ENCODE peak calls at places on chromosomes 1 and 21, in six cellular contexts. V, T, W, F, G and H are unnamed samples.
A peak's percentile ranks its signal among the peaks of the same experiment; 100 is the strongest.

GRCh38 chr1:170556910-170557309 is 24.9 kb downstream of the GORAB start:
- DNase-seq in V (no peak), W (no peak), T (no peak), G (no peak), F (no peak), H (no peak)

GRCh38 chr21:45509566-45510465 is 32.4 kb downstream of the SLC19A1 start:
- DNase-seq in W (peak; percentile 30), F (no peak), V (no peak), G (peak; percentile 61), T (peak; percentile 46), H (no peak)

GRCh38 chr1:155983191-155984023 is 5.1 kb upstream of the ARHGEF2 start:
- DNase-seq in T (no peak), W (no peak), F (no peak), G (no peak), V (peak; percentile 62), H (no peak)

GRCh38 chr1:196594700-196595099 is 13.5 kb downstream of the KCNT2 start:
- DNase-seq in W (no peak), V (no peak), T (no peak), F (no peak), G (no peak), H (no peak)

GRCh38 chr21:42746593-42747266 is 93.3 kb downstream of the PDE9A start:
- DNase-seq in T (peak; percentile 85), V (no peak), G (no peak), W (peak; percentile 54), F (no peak), H (no peak)

GRCh38 chr1:7435276-7436055 is 335.6 kb upstream of the VAMP3 start:
- DNase-seq in T (no peak), W (no peak), G (no peak), V (no peak), F (no peak), H (no peak)

GRCh38 chr1:23433122-23433521 is 8.6 kb upstream of the TCEA3 start:
- DNase-seq in G (no peak), F (no peak), V (no peak), T (no peak), W (no peak), H (no peak)

GRCh38 chr1:209652121-209652742 is at the start of gene LAMB3:
- DNase-seq in T (peak; percentile 82), G (no peak), V (peak; percentile 81), W (peak; percentile 33), F (no peak), H (no peak)

GRCh38 chr21:44317241-44317782 is 17.5 kb downstream of the PFKL start:
- DNase-seq in W (no peak), F (no peak), T (no peak), G (no peak), V (no peak), H (no peak)

GRCh38 chr1:173294853-173295252 is 87.7 kb upstream of the TNFSF4 start:
- DNase-seq in T (no peak), V (no peak), W (no peak), F (no peak), G (no peak), H (no peak)

GRCh38 chr21:46498335-46499050 is 39.8 kb downstream of the DIP2A start:
- DNase-seq in T (no peak), F (no peak), V (no peak), G (no peak), W (no peak), H (no peak)

GRCh38 chr1:90919900-90920299 is 101.9 kb downstream of the ZNF644 start:
- DNase-seq in W (no peak), V (no peak), G (no peak), F (no peak), T (no peak), H (no peak)

GRCh38 chr1:93164816-93165215 is 15.4 kb downstream of the TMED5 start:
- DNase-seq in G (no peak), T (no peak), W (no peak), F (no peak), V (no peak), H (no peak)

GRCh38 chr21:42242611-42243010 is 23.7 kb downstream of the ABCG1 start:
- DNase-seq in F (no peak), W (no peak), G (no peak), V (no peak), T (peak; percentile 21), H (no peak)

GRCh38 chr1:202143011-202143767 is 1.3 kb downstream of the ARL8A start:
- DNase-seq in W (peak; percentile 74), V (peak; percentile 37), G (peak; percentile 53), F (peak; percentile 35), T (peak; percentile 69), H (no peak)

GRCh38 chr1:180246579-180246978 is 16.5 kb downstream of the LHX4 start:
- DNase-seq in T (peak; percentile 23), W (no peak), G (no peak), V (no peak), F (no peak), H (no peak)

GRCh38 chr1:210558302-210558701 is 229.6 kb downstream of the HHAT start:
- DNase-seq in V (no peak), F (peak; percentile 80), T (peak; percentile 47), W (peak; percentile 73), G (peak; percentile 44), H (no peak)

GRCh38 chr21:46110499-46111192 is 12.7 kb downstream of the COL6A2 start:
- DNase-seq in G (peak; percentile 73), V (no peak), W (peak; percentile 17), T (peak; percentile 59), F (peak; percentile 4), H (peak; percentile 83)

DNA sequence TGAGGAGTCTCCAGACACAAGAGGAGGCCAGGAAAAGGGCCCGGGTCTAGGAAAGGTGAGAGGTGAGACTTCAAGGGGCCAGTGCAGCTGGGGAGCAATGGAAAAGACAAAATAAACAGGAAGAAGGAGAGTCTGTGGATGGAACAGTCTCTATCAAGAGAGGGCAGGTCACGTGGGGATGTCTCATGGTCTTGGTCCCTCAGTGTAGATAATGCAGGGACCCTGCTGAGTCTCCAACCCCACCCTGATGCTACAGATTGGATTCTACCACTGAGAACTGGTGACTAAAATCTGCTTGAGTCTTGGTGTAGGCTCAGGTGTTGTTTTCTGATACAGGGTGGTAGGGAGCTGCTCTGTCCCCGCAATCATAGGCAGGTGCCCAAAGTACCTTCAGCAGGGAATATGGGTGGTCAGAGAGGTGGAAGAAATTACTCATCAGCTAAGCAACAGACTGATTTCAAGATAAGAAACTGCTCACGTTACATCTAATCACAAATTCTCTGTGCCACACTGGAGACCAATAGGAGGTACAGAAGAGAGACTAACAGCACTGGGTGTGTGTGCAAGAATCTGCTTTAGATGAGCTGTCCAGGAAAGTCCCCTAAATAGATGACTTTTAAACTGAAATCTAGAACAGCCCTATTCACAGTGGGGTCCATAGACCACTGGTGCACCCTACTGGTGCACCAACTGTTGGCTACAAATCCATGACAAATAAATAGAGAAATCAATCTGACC is 101.5 kb upstream of the TLR5 start:
- DNase-seq in W (no peak), F (no peak), G (peak; percentile 37), T (no peak), V (peak; percentile 48), H (peak; percentile 33)
- TF ChIP-seq CTCF in W (peak; percentile 23), F (no peak), G (peak; percentile 45), T (peak; percentile 27), V (peak; percentile 44), H (no peak)

DNA sequence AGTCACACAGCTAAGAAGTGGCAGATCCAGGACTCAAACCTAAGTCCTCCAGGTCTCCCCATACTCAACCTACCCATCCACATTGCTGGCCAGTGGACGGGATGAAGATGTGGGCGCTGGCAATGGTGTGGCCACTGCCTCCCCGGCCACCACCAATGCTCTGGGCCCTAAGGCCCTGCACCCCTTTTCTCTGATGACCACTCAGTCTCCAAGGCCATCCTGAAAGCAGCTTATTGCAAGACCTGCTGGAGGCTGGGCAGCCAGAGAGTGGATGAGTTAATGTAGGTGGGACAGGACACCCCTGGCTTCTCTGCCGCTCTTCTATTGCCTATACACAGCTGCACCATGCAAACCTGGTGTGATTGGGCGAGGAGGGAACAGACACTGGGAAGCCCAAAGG is 178.7 kb downstream of the HIVEP3 start:
- DNase-seq in V (no peak), W (no peak), G (no peak), T (no peak), F (no peak), H (no peak)
- H3K4me3 ChIP-seq in V (no peak overlapping the region), W (no peak overlapping the region), G (no peak overlapping the region), T (no peak overlapping the region), F (no peak overlapping the region), H (no peak overlapping the region)

GRCh38 chr1:21152423-21153100 is 24.1 kb downstream of the EIF4G3 start:
- DNase-seq in V (no peak), T (no peak), G (no peak), W (no peak), F (no peak), H (no peak)

GRCh38 chr1:21153336-21153735 is 23.4 kb downstream of the EIF4G3 start:
- DNase-seq in F (no peak), T (no peak), W (no peak), V (no peak), G (no peak), H (no peak)

GRCh38 chr1:21149430-21149861 is 27.3 kb downstream of the EIF4G3 start:
- DNase-seq in V (peak; percentile 56), W (no peak), G (peak; percentile 34), T (no peak), F (peak; percentile 14), H (no peak)

GRCh38 chr1:21154717-21155116 is 22.0 kb downstream of the EIF4G3 start:
- DNase-seq in F (no peak), G (no peak), W (no peak), V (no peak), T (no peak), H (no peak)

DNA sequence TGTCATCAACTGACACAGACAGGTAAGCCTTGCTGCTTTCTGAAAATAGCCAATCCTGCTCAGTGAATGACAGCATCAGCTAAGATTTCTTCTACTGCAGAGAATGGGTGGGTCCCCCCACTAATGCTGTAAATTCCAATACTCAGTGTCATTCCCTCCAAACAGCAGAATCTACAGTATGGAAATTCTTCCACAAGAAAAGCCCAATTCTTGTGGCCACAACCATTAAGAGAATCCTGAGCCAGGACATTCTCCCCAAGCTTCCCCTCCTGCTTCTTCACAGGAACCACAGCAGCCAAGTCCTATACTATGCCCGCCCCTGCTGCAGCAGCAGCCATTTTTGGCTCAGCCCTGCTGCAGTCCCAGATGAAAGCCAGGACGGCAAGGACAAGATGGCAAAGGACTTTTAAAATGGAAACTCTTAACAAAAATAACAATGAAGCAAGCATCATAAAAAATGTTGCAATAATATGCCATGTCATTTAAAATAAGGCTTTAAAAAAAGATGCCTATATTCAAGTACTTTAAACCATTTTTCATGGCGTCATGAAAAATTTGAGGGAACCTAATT is 26.8 kb downstream of the EIF4G3 start:
- DNase-seq in F (no peak), G (peak; percentile 37), V (peak; percentile 68), T (no peak), W (no peak), H (no peak)
- H3K27ac ChIP-seq in F (peak overlapping the region; percentile 18), G (peak overlapping the region; percentile 75), V (peak overlapping the region; percentile 62), T (no peak overlapping the region), W (no peak overlapping the region), H (peak overlapping the region; percentile 77)

GRCh38 chr1:99811747-99812146 is 38.4 kb upstream of the AGL start:
- DNase-seq in F (no peak), W (no peak), T (no peak), G (no peak), V (no peak), H (no peak)

GRCh38 chr1:99814373-99814900 is 35.7 kb upstream of the AGL start:
- DNase-seq in G (no peak), V (no peak), F (no peak), T (no peak), W (no peak), H (no peak)

GRCh38 chr1:99811075-99811474 is 39.1 kb upstream of the AGL start:
- DNase-seq in V (no peak), W (no peak), T (no peak), F (no peak), G (no peak), H (no peak)

GRCh38 chr1:99806882-99807281 is 40.4 kb upstream of the FRRS1 start:
- DNase-seq in V (no peak), W (no peak), T (no peak), F (no peak), G (no peak), H (no peak)

GRCh38 chr1:99808391-99809115 is 41.6 kb upstream of the AGL start:
- DNase-seq in V (peak; percentile 83), W (no peak), T (no peak), G (peak; percentile 74), F (no peak), H (no peak)
- TF ChIP-seq CTCF in V (peak; percentile 92), W (peak; percentile 88), T (peak; percentile 67), G (peak; percentile 74), F (peak; percentile 77), H (peak; percentile 24)